ENCODE peak calls at places on chromosomes 11 and 22, in nine cellular contexts. N, W, Y, Z, H, P, A, M and U are unnamed samples.
A peak's percentile ranks its signal among the peaks of the same experiment; 100 is the strongest.

GRCh38 chr11:112929432-112929831 is 31.8 kb upstream of the NCAM1 start:
- DNase-seq in N (no peak), W (no peak), Y (no peak), Z (no peak), H (no peak), P (no peak), A (no peak), M (no peak), U (no peak)

GRCh38 chr22:26322179-26322905 is 106.7 kb upstream of the ASPHD2 start:
- DNase-seq in N (peak; percentile 53), W (peak; percentile 98), Y (peak; percentile 51), Z (no peak), H (no peak), P (peak; percentile 30), A (no peak), M (peak; percentile 73), U (no peak)

GRCh38 chr11:61815790-61816735 is 740 bp downstream of the FADS1 start:
- DNase-seq in N (peak; percentile 74), W (peak; percentile 93), Y (no peak), Z (peak; percentile 61), H (peak; percentile 58), P (no peak), A (peak; percentile 52), M (peak; percentile 81), U (no peak)

GRCh38 chr11:92251980-92252379 is 27.4 kb downstream of the FAT3 start:
- DNase-seq in N (no peak), W (peak; percentile 85), Y (no peak), Z (no peak), H (no peak), P (no peak), A (no peak), M (no peak), U (no peak)

GRCh38 chr22:35334010-35334409 is 34.3 kb downstream of the TOM1 start:
- DNase-seq in N (no peak), W (no peak), Y (no peak), Z (no peak), H (no peak), P (no peak), A (no peak), M (no peak), U (no peak)

GRCh38 chr22:46627806-46628482 is 7.8 kb downstream of the GRAMD4 start:
- DNase-seq in N (no peak), W (no peak), Y (no peak), Z (no peak), H (no peak), P (no peak), A (no peak), M (peak; percentile 39), U (no peak)

GRCh38 chr11:1238767-1239595 is 16.1 kb downstream of the MUC5B start:
- DNase-seq in N (no peak), W (peak; percentile 37), Y (no peak), Z (peak; percentile 84), H (no peak), P (peak; percentile 40), A (peak; percentile 65), M (no peak), U (no peak)

GRCh38 chr22:37599161-37599560 is 9.5 kb upstream of the GGA1 start:
- DNase-seq in N (no peak), W (no peak), Y (no peak), Z (peak; percentile 94), H (no peak), P (no peak), A (no peak), M (no peak), U (no peak)

GRCh38 chr11:1460396-1460795 is 26.2 kb downstream of the MOB2 start:
- DNase-seq in N (no peak), W (no peak), Y (no peak), Z (peak; percentile 48), H (no peak), P (no peak), A (no peak), M (no peak), U (no peak)

GRCh38 chr11:116911981-116912734 is 74.7 kb upstream of the APOA1 start:
- DNase-seq in N (no peak), W (no peak), Y (no peak), Z (no peak), H (no peak), P (no peak), A (no peak), M (no peak), U (no peak)

GRCh38 chr11:20565236-20565635 is 34.2 kb upstream of the SLC6A5 start:
- DNase-seq in N (no peak), W (no peak), Y (no peak), Z (no peak), H (no peak), P (no peak), A (no peak), M (no peak), U (no peak)

GRCh38 chr11:76658651-76659650 is 11.6 kb downstream of the LRRC32 start:
- DNase-seq in N (no peak), W (no peak), Y (no peak), Z (no peak), H (no peak), P (no peak), A (no peak), M (no peak), U (no peak)

GRCh38 chr22:30262917-30263741 is 3.5 kb downstream of the OSM start:
- DNase-seq in N (peak; percentile 56), W (peak; percentile 77), Y (no peak), Z (peak; percentile 85), H (peak; percentile 87), P (peak; percentile 59), A (peak; percentile 78), M (peak; percentile 85), U (no peak)

GRCh38 chr11:64560139-64560771 is 30.8 kb upstream of the SLC22A12 start:
- DNase-seq in N (no peak), W (peak; percentile 55), Y (no peak), Z (no peak), H (no peak), P (no peak), A (no peak), M (peak; percentile 33), U (no peak)

GRCh38 chr22:45318558-45319318 is 9.0 kb downstream of the FAM118A start:
- DNase-seq in N (no peak), W (peak; percentile 48), Y (no peak), Z (no peak), H (no peak), P (no peak), A (no peak), M (no peak), U (no peak)
- H3K4me3 ChIP-seq in N (no peak overlapping the region), W (no peak overlapping the region), Y (no peak overlapping the region), Z (no peak overlapping the region), H (peak overlapping the region; percentile 49), P (no peak overlapping the region), A (no peak overlapping the region), M (no peak overlapping the region), U (no peak overlapping the region)

GRCh38 chr11:127737499-127737898 is 736.9 kb upstream of the KIRREL3 start:
- DNase-seq in N (no peak), W (no peak), Y (no peak), Z (no peak), H (no peak), P (no peak), A (no peak), M (no peak), U (no peak)

GRCh38 chr11:127733552-127733951 is 733.0 kb upstream of the KIRREL3 start:
- DNase-seq in N (no peak), W (peak; percentile 85), Y (no peak), Z (no peak), H (no peak), P (no peak), A (no peak), M (no peak), U (no peak)
- H3K4me3 ChIP-seq in N (no peak overlapping the region), W (no peak overlapping the region), Y (no peak overlapping the region), Z (no peak overlapping the region), H (no peak overlapping the region), P (no peak overlapping the region), A (no peak overlapping the region), M (no peak overlapping the region), U (no peak overlapping the region)

GRCh38 chr11:118909619-118910308 is 16.0 kb downstream of the BCL9L start:
- DNase-seq in N (peak; percentile 33), W (peak; percentile 82), Y (no peak), Z (no peak), H (no peak), P (no peak), A (no peak), M (no peak), U (no peak)

GRCh38 chr11:118908264-118908663 is 17.5 kb downstream of the BCL9L start:
- DNase-seq in N (no peak), W (no peak), Y (no peak), Z (no peak), H (no peak), P (no peak), A (no peak), M (peak; percentile 48), U (no peak)

GRCh38 chr11:118907051-118907748 is 18.5 kb downstream of the BCL9L start:
- DNase-seq in N (peak; percentile 69), W (peak; percentile 86), Y (no peak), Z (peak; percentile 94), H (peak; percentile 86), P (no peak), A (peak; percentile 94), M (peak; percentile 92), U (no peak)

GRCh38 chr11:118908931-118909618 is 16.7 kb downstream of the BCL9L start:
- DNase-seq in N (peak; percentile 95), W (peak; percentile 97), Y (peak; percentile 70), Z (peak; percentile 66), H (peak; percentile 96), P (no peak), A (peak; percentile 60), M (peak; percentile 94), U (no peak)

GRCh38 chr11:118907749-118908106 is 18.0 kb downstream of the BCL9L start:
- DNase-seq in N (no peak), W (peak; percentile 79), Y (no peak), Z (no peak), H (peak; percentile 73), P (no peak), A (no peak), M (no peak), U (no peak)
- H3K4me3 ChIP-seq in N (no peak overlapping the region), W (no peak overlapping the region), Y (no peak overlapping the region), Z (no peak overlapping the region), H (peak overlapping the region; percentile 41), P (no peak overlapping the region), A (no peak overlapping the region), M (peak overlapping the region; percentile 16), U (no peak overlapping the region)

GRCh38 chr11:58392741-58393140 is 13.9 kb downstream of the OR5B3 start:
- DNase-seq in N (no peak), W (no peak), Y (no peak), Z (no peak), H (no peak), P (no peak), A (no peak), M (no peak), U (no peak)
- H3K4me3 ChIP-seq in N (no peak overlapping the region), W (no peak overlapping the region), Y (no peak overlapping the region), Z (no peak overlapping the region), H (no peak overlapping the region), P (no peak overlapping the region), A (no peak overlapping the region), M (no peak overlapping the region), U (no peak overlapping the region)

GRCh38 chr11:120511116-120511803 is at the start of gene GRIK4:
- DNase-seq in N (peak; percentile 72), W (peak; percentile 82), Y (peak; percentile 40), Z (peak; percentile 84), H (peak; percentile 92), P (peak; percentile 77), A (peak; percentile 80), M (peak; percentile 90), U (no peak)
- H3K4me3 ChIP-seq in N (peak within 1 kb of the TSS; percentile 23), W (no peak within 1 kb of the TSS), Y (peak within 1 kb of the TSS; percentile 36), Z (peak within 1 kb of the TSS; percentile 16), H (peak within 1 kb of the TSS; percentile 44), P (peak within 1 kb of the TSS; percentile 36), A (peak within 1 kb of the TSS; percentile 38), M (peak within 1 kb of the TSS; percentile 57), U (peak within 1 kb of the TSS; percentile 38)